ENCODE peak calls at places on chromosomes 11 and 22, in five cellular contexts. One of them, this sample, is unnamed.

GRCh38 chr11:126410649-126411048 is 55.2 kb downstream of the ST3GAL4 start:
- DNase-seq in IMR-90: peak; percentile 22
- DNase-seq in stimulated activated CD8-positive, alpha-beta memory T cell treated with anti-CD3 and anti-CD28 coated beads, Interleukin-4, amount 100 ng/mL, for 1 hour: no peak
- DNase-seq in CD4-positive, CD25-positive, alpha-beta regulatory T cell: no peak
- DNase-seq in stimulated activated CD4-positive, alpha-beta T cell treated with anti-CD3 and anti-CD28 coated beads, Interleukin-4, amount 100 ng/mL, for 4 hours: no peak
- DNase-seq in this sample: no peak

GRCh38 chr11:111162306-111162705 is 83.2 kb upstream of the POU2AF2 start:
- DNase-seq in stimulated activated CD4-positive, alpha-beta T cell treated with anti-CD3 and anti-CD28 coated beads, Interleukin-4, amount 100 ng/mL, for 4 hours: no peak
- DNase-seq in stimulated activated CD8-positive, alpha-beta memory T cell treated with anti-CD3 and anti-CD28 coated beads, Interleukin-4, amount 100 ng/mL, for 1 hour: no peak
- DNase-seq in IMR-90: peak; percentile 59
- DNase-seq in CD4-positive, CD25-positive, alpha-beta regulatory T cell: no peak
- DNase-seq in this sample: no peak

GRCh38 chr11:68925613-68926012 is 21.9 kb downstream of the IGHMBP2 start:
- DNase-seq in stimulated activated CD4-positive, alpha-beta T cell treated with anti-CD3 and anti-CD28 coated beads, Interleukin-4, amount 100 ng/mL, for 4 hours: no peak
- DNase-seq in stimulated activated CD8-positive, alpha-beta memory T cell treated with anti-CD3 and anti-CD28 coated beads, Interleukin-4, amount 100 ng/mL, for 1 hour: no peak
- DNase-seq in IMR-90: no peak
- DNase-seq in CD4-positive, CD25-positive, alpha-beta regulatory T cell: peak; percentile 10
- DNase-seq in this sample: no peak

GRCh38 chr11:96964661-96965060 is 574.8 kb downstream of the JRKL start:
- DNase-seq in IMR-90: no peak
- DNase-seq in stimulated activated CD8-positive, alpha-beta memory T cell treated with anti-CD3 and anti-CD28 coated beads, Interleukin-4, amount 100 ng/mL, for 1 hour: no peak
- DNase-seq in CD4-positive, CD25-positive, alpha-beta regulatory T cell: no peak
- DNase-seq in stimulated activated CD4-positive, alpha-beta T cell treated with anti-CD3 and anti-CD28 coated beads, Interleukin-4, amount 100 ng/mL, for 4 hours: no peak
- DNase-seq in this sample: no peak

GRCh38 chr11:22472306-22472705 is 134.1 kb downstream of the SLC17A6 start:
- DNase-seq in IMR-90: peak; percentile 9
- DNase-seq in stimulated activated CD4-positive, alpha-beta T cell treated with anti-CD3 and anti-CD28 coated beads, Interleukin-4, amount 100 ng/mL, for 4 hours: no peak
- DNase-seq in CD4-positive, CD25-positive, alpha-beta regulatory T cell: no peak
- DNase-seq in stimulated activated CD8-positive, alpha-beta memory T cell treated with anti-CD3 and anti-CD28 coated beads, Interleukin-4, amount 100 ng/mL, for 1 hour: no peak
- DNase-seq in this sample: no peak

GRCh38 chr11:131888230-131888826 is 517.9 kb downstream of the NTM start:
- DNase-seq in IMR-90: peak; percentile 96
- DNase-seq in stimulated activated CD4-positive, alpha-beta T cell treated with anti-CD3 and anti-CD28 coated beads, Interleukin-4, amount 100 ng/mL, for 4 hours: no peak
- DNase-seq in stimulated activated CD8-positive, alpha-beta memory T cell treated with anti-CD3 and anti-CD28 coated beads, Interleukin-4, amount 100 ng/mL, for 1 hour: no peak
- DNase-seq in CD4-positive, CD25-positive, alpha-beta regulatory T cell: no peak
- DNase-seq in this sample: no peak

GRCh38 chr11:86660011-86660595 is 12.3 kb downstream of the ME3 start:
- DNase-seq in CD4-positive, CD25-positive, alpha-beta regulatory T cell: no peak
- DNase-seq in IMR-90: peak; percentile 77
- DNase-seq in stimulated activated CD4-positive, alpha-beta T cell treated with anti-CD3 and anti-CD28 coated beads, Interleukin-4, amount 100 ng/mL, for 4 hours: no peak
- DNase-seq in stimulated activated CD8-positive, alpha-beta memory T cell treated with anti-CD3 and anti-CD28 coated beads, Interleukin-4, amount 100 ng/mL, for 1 hour: no peak
- DNase-seq in this sample: no peak

GRCh38 chr11:10322830-10323792 is 18.2 kb downstream of the ADM start:
- DNase-seq in IMR-90: peak; percentile 93
- DNase-seq in CD4-positive, CD25-positive, alpha-beta regulatory T cell: peak; percentile 68
- DNase-seq in stimulated activated CD4-positive, alpha-beta T cell treated with anti-CD3 and anti-CD28 coated beads, Interleukin-4, amount 100 ng/mL, for 4 hours: peak; percentile 20
- DNase-seq in stimulated activated CD8-positive, alpha-beta memory T cell treated with anti-CD3 and anti-CD28 coated beads, Interleukin-4, amount 100 ng/mL, for 1 hour: no peak
- DNase-seq in this sample: peak; percentile 84

GRCh38 chr11:69413993-69414392 is 67.5 kb upstream of the LINC01488 start:
- DNase-seq in stimulated activated CD4-positive, alpha-beta T cell treated with anti-CD3 and anti-CD28 coated beads, Interleukin-4, amount 100 ng/mL, for 4 hours: no peak
- DNase-seq in stimulated activated CD8-positive, alpha-beta memory T cell treated with anti-CD3 and anti-CD28 coated beads, Interleukin-4, amount 100 ng/mL, for 1 hour: no peak
- DNase-seq in CD4-positive, CD25-positive, alpha-beta regulatory T cell: no peak
- DNase-seq in IMR-90: no peak
- DNase-seq in this sample: no peak

GRCh38 chr22:46068176-46068907 is 82.0 kb upstream of the PPARA start:
- DNase-seq in CD4-positive, CD25-positive, alpha-beta regulatory T cell: no peak
- DNase-seq in stimulated activated CD8-positive, alpha-beta memory T cell treated with anti-CD3 and anti-CD28 coated beads, Interleukin-4, amount 100 ng/mL, for 1 hour: no peak
- DNase-seq in stimulated activated CD4-positive, alpha-beta T cell treated with anti-CD3 and anti-CD28 coated beads, Interleukin-4, amount 100 ng/mL, for 4 hours: no peak
- DNase-seq in IMR-90: no peak
- DNase-seq in this sample: no peak

GRCh38 chr11:83287631-83288030 is 1.5 kb upstream of the CCDC90B start:
- DNase-seq in stimulated activated CD4-positive, alpha-beta T cell treated with anti-CD3 and anti-CD28 coated beads, Interleukin-4, amount 100 ng/mL, for 4 hours: no peak
- DNase-seq in CD4-positive, CD25-positive, alpha-beta regulatory T cell: no peak
- DNase-seq in IMR-90: no peak
- DNase-seq in stimulated activated CD8-positive, alpha-beta memory T cell treated with anti-CD3 and anti-CD28 coated beads, Interleukin-4, amount 100 ng/mL, for 1 hour: no peak
- DNase-seq in this sample: no peak

GRCh38 chr22:27424319-27424718 is 377.2 kb downstream of the MN1 start:
- DNase-seq in IMR-90: peak; percentile 6
- DNase-seq in stimulated activated CD4-positive, alpha-beta T cell treated with anti-CD3 and anti-CD28 coated beads, Interleukin-4, amount 100 ng/mL, for 4 hours: no peak
- DNase-seq in stimulated activated CD8-positive, alpha-beta memory T cell treated with anti-CD3 and anti-CD28 coated beads, Interleukin-4, amount 100 ng/mL, for 1 hour: no peak
- DNase-seq in CD4-positive, CD25-positive, alpha-beta regulatory T cell: no peak
- DNase-seq in this sample: no peak

GRCh38 chr11:34243620-34244493 is 114.0 kb downstream of the ABTB2 start:
- DNase-seq in stimulated activated CD8-positive, alpha-beta memory T cell treated with anti-CD3 and anti-CD28 coated beads, Interleukin-4, amount 100 ng/mL, for 1 hour: no peak
- DNase-seq in CD4-positive, CD25-positive, alpha-beta regulatory T cell: peak; percentile 47
- DNase-seq in stimulated activated CD4-positive, alpha-beta T cell treated with anti-CD3 and anti-CD28 coated beads, Interleukin-4, amount 100 ng/mL, for 4 hours: peak; percentile 27
- DNase-seq in IMR-90: peak; percentile 77
- DNase-seq in this sample: no peak

GRCh38 chr22:40678493-40679248 is 613 bp upstream of the MCHR1 start:
- DNase-seq in stimulated activated CD8-positive, alpha-beta memory T cell treated with anti-CD3 and anti-CD28 coated beads, Interleukin-4, amount 100 ng/mL, for 1 hour: no peak
- DNase-seq in CD4-positive, CD25-positive, alpha-beta regulatory T cell: no peak
- DNase-seq in IMR-90: no peak
- DNase-seq in stimulated activated CD4-positive, alpha-beta T cell treated with anti-CD3 and anti-CD28 coated beads, Interleukin-4, amount 100 ng/mL, for 4 hours: no peak
- DNase-seq in this sample: no peak

GRCh38 chr22:36577019-36577418 is 48.1 kb upstream of the EIF3D start:
- DNase-seq in CD4-positive, CD25-positive, alpha-beta regulatory T cell: no peak
- DNase-seq in stimulated activated CD4-positive, alpha-beta T cell treated with anti-CD3 and anti-CD28 coated beads, Interleukin-4, amount 100 ng/mL, for 4 hours: no peak
- DNase-seq in stimulated activated CD8-positive, alpha-beta memory T cell treated with anti-CD3 and anti-CD28 coated beads, Interleukin-4, amount 100 ng/mL, for 1 hour: no peak
- DNase-seq in IMR-90: peak; percentile 91
- DNase-seq in this sample: no peak

GRCh38 chr11:93521086-93521485 is 22.1 kb downstream of the SMCO4 start:
- DNase-seq in stimulated activated CD4-positive, alpha-beta T cell treated with anti-CD3 and anti-CD28 coated beads, Interleukin-4, amount 100 ng/mL, for 4 hours: no peak
- DNase-seq in stimulated activated CD8-positive, alpha-beta memory T cell treated with anti-CD3 and anti-CD28 coated beads, Interleukin-4, amount 100 ng/mL, for 1 hour: no peak
- DNase-seq in CD4-positive, CD25-positive, alpha-beta regulatory T cell: peak; percentile 58
- DNase-seq in IMR-90: no peak
- DNase-seq in this sample: peak; percentile 83

GRCh38 chr11:8084352-8084751 is 3.3 kb downstream of the TUB start:
- DNase-seq in CD4-positive, CD25-positive, alpha-beta regulatory T cell: no peak
- DNase-seq in stimulated activated CD8-positive, alpha-beta memory T cell treated with anti-CD3 and anti-CD28 coated beads, Interleukin-4, amount 100 ng/mL, for 1 hour: no peak
- DNase-seq in IMR-90: no peak
- DNase-seq in stimulated activated CD4-positive, alpha-beta T cell treated with anti-CD3 and anti-CD28 coated beads, Interleukin-4, amount 100 ng/mL, for 4 hours: no peak
- DNase-seq in this sample: no peak

GRCh38 chr11:22583963-22584492 is 41.6 kb downstream of the FANCF start:
- DNase-seq in stimulated activated CD4-positive, alpha-beta T cell treated with anti-CD3 and anti-CD28 coated beads, Interleukin-4, amount 100 ng/mL, for 4 hours: no peak
- DNase-seq in IMR-90: no peak
- DNase-seq in stimulated activated CD8-positive, alpha-beta memory T cell treated with anti-CD3 and anti-CD28 coated beads, Interleukin-4, amount 100 ng/mL, for 1 hour: no peak
- DNase-seq in CD4-positive, CD25-positive, alpha-beta regulatory T cell: no peak
- DNase-seq in this sample: no peak

GRCh38 chr11:47461876-47462275 is 12.9 kb upstream of the RAPSN start:
- DNase-seq in stimulated activated CD8-positive, alpha-beta memory T cell treated with anti-CD3 and anti-CD28 coated beads, Interleukin-4, amount 100 ng/mL, for 1 hour: no peak
- DNase-seq in IMR-90: no peak
- DNase-seq in CD4-positive, CD25-positive, alpha-beta regulatory T cell: no peak
- DNase-seq in stimulated activated CD4-positive, alpha-beta T cell treated with anti-CD3 and anti-CD28 coated beads, Interleukin-4, amount 100 ng/mL, for 4 hours: no peak
- DNase-seq in this sample: no peak

GRCh38 chr11:66559141-66559861 is 9.1 kb downstream of the CTSF start:
- DNase-seq in IMR-90: no peak
- DNase-seq in stimulated activated CD8-positive, alpha-beta memory T cell treated with anti-CD3 and anti-CD28 coated beads, Interleukin-4, amount 100 ng/mL, for 1 hour: no peak
- DNase-seq in stimulated activated CD4-positive, alpha-beta T cell treated with anti-CD3 and anti-CD28 coated beads, Interleukin-4, amount 100 ng/mL, for 4 hours: peak; percentile 42
- DNase-seq in CD4-positive, CD25-positive, alpha-beta regulatory T cell: peak; percentile 37
- DNase-seq in this sample: no peak

GRCh38 chr11:96222102-96222501 is 120.9 kb downstream of the MAML2 start:
- DNase-seq in stimulated activated CD8-positive, alpha-beta memory T cell treated with anti-CD3 and anti-CD28 coated beads, Interleukin-4, amount 100 ng/mL, for 1 hour: no peak
- DNase-seq in CD4-positive, CD25-positive, alpha-beta regulatory T cell: no peak
- DNase-seq in stimulated activated CD4-positive, alpha-beta T cell treated with anti-CD3 and anti-CD28 coated beads, Interleukin-4, amount 100 ng/mL, for 4 hours: no peak
- DNase-seq in IMR-90: peak; percentile 56
- DNase-seq in this sample: peak; percentile 11

GRCh38 chr11:70504246-70505020 is 106.1 kb downstream of the CTTN start:
- DNase-seq in CD4-positive, CD25-positive, alpha-beta regulatory T cell: no peak
- DNase-seq in stimulated activated CD4-positive, alpha-beta T cell treated with anti-CD3 and anti-CD28 coated beads, Interleukin-4, amount 100 ng/mL, for 4 hours: no peak
- DNase-seq in IMR-90: no peak
- DNase-seq in stimulated activated CD8-positive, alpha-beta memory T cell treated with anti-CD3 and anti-CD28 coated beads, Interleukin-4, amount 100 ng/mL, for 1 hour: no peak
- DNase-seq in this sample: no peak

GRCh38 chr11:73530109-73530508 is 67.8 kb downstream of the FAM168A start:
- DNase-seq in CD4-positive, CD25-positive, alpha-beta regulatory T cell: no peak
- DNase-seq in IMR-90: no peak
- DNase-seq in stimulated activated CD8-positive, alpha-beta memory T cell treated with anti-CD3 and anti-CD28 coated beads, Interleukin-4, amount 100 ng/mL, for 1 hour: no peak
- DNase-seq in stimulated activated CD4-positive, alpha-beta T cell treated with anti-CD3 and anti-CD28 coated beads, Interleukin-4, amount 100 ng/mL, for 4 hours: no peak
- DNase-seq in this sample: no peak

GRCh38 chr22:48690583-48691317 is 1136.9 kb downstream of the BRD1 start:
- DNase-seq in stimulated activated CD8-positive, alpha-beta memory T cell treated with anti-CD3 and anti-CD28 coated beads, Interleukin-4, amount 100 ng/mL, for 1 hour: no peak
- DNase-seq in CD4-positive, CD25-positive, alpha-beta regulatory T cell: no peak
- DNase-seq in IMR-90: no peak
- DNase-seq in stimulated activated CD4-positive, alpha-beta T cell treated with anti-CD3 and anti-CD28 coated beads, Interleukin-4, amount 100 ng/mL, for 4 hours: no peak
- DNase-seq in this sample: no peak